ENCODE peak calls at places on chromosomes 16 and 17, in four cellular contexts. E is EL, Z is mucosa of descending colon, F is activated T-cell treated with anti-CD3 and anti-CD28 coated beads for 1 hour. P is an unnamed sample.

GRCh38 chr17:17890773-17891759 is 54.3 kb upstream of the SREBF1 start:
- DNase-seq in E (peak; percentile 70), Z (peak; percentile 65), F (peak; percentile 36), P (peak; percentile 38)

GRCh38 chr17:30091771-30092170 is 24.8 kb upstream of the NSRP1 start:
- DNase-seq in E (peak; percentile 93), Z (no peak), F (no peak), P (no peak)

GRCh38 chr17:5706835-5707234 is 122.5 kb upstream of the NLRP1 start:
- DNase-seq in E (peak; percentile 54), Z (peak; percentile 76), F (peak; percentile 51), P (no peak)

GRCh38 chr17:50184611-50185398 is 16.6 kb downstream of the COL1A1 start:
- DNase-seq in E (peak; percentile 74), Z (no peak), F (no peak), P (peak; percentile 63)

GRCh38 chr17:81867952-81868673 is 3.0 kb downstream of the ARHGDIA start:
- DNase-seq in E (no peak), Z (peak; percentile 47), F (no peak), P (no peak)

GRCh38 chr16:86929149-86929871 is 351.0 kb downstream of the FOXL1 start:
- DNase-seq in E (no peak), Z (no peak), F (no peak), P (no peak)

GRCh38 chr16:1723450-1724147 is 17.6 kb downstream of the MAPK8IP3 start:
- DNase-seq in E (peak; percentile 38), Z (peak; percentile 70), F (peak; percentile 26), P (no peak)

GRCh38 chr17:39002991-39003715 is 36.0 kb upstream of the FBXO47 start:
- DNase-seq in E (peak; percentile 79), Z (peak; percentile 60), F (peak; percentile 7), P (no peak)

GRCh38 chr17:74851612-74852236 is 8.0 kb downstream of the GRIN2C start:
- DNase-seq in E (no peak), Z (no peak), F (no peak), P (peak; percentile 80)

GRCh38 chr17:47967607-47968252 is 3.2 kb upstream of the CDK5RAP3 start:
- DNase-seq in E (peak; percentile 89), Z (peak; percentile 38), F (no peak), P (no peak)

GRCh38 chr16:716250-716607 is 1.3 kb downstream of the METRN start:
- DNase-seq in E (peak; percentile 51), Z (no peak), F (no peak), P (no peak)

GRCh38 chr17:17682737-17683675 is 1.7 kb downstream of the RAI1 start:
- DNase-seq in E (peak; percentile 86), Z (peak; percentile 83), F (peak; percentile 51), P (peak; percentile 57)

GRCh38 chr17:2138318-2138717 is 83.4 kb downstream of the HIC1 start:
- DNase-seq in E (peak; percentile 30), Z (peak; percentile 27), F (peak; percentile 5), P (peak; percentile 45)

P was measured in NCI-H2171 treated with DMSO at 0.1 percent for 48 hours.